ENCODE peak calls at places on chromosomes 11 and 22, in eight cellular contexts. B is epithelial cell of esophagus, Z is DND-41, P is HL-60, M is PC-3, U is astrocyte of the cerebellum, J is cardiac muscle cell, Q is AG04450. L is an unnamed sample.

GRCh38 chr22:31215018-31215535 is 3.0 kb downstream of the LIMK2 start:
- DNase-seq in J (no peak), B (no peak), P (no peak), U (no peak), Q (no peak), Z (no peak), M (no peak), L (no peak)

GRCh38 chr11:34632105-34632780 is 11.3 kb downstream of the EHF start:
- DNase-seq in J (no peak), U (no peak), Z (no peak), Q (no peak), B (no peak), M (peak), P (no peak), L (no peak)

GRCh38 chr22:46583571-46583970 is 36.6 kb upstream of the GRAMD4 start:
- DNase-seq in M (no peak), P (no peak), Z (no peak), J (no peak), Q (no peak), B (no peak), U (no peak), L (no peak)

GRCh38 chr11:129992161-129992944 is 10.3 kb downstream of the PRDM10 start:
- DNase-seq in Z (peak), M (peak), B (peak), Q (no peak), U (no peak), J (peak), P (peak), L (peak)

GRCh38 chr11:1030556-1030955 is 6.0 kb downstream of the MUC6 start:
- DNase-seq in J (no peak), Z (no peak), B (no peak), Q (no peak), M (no peak), P (no peak), U (no peak), L (no peak)

GRCh38 chr11:112962854-112963367 is 1.7 kb downstream of the NCAM1 start:
- DNase-seq in J (peak), P (no peak), U (no peak), B (no peak), Q (no peak), M (no peak), Z (no peak), L (no peak)

GRCh38 chr11:47507016-47507631 is 45.8 kb downstream of the CELF1 start:
- DNase-seq in M (no peak), J (no peak), U (no peak), B (no peak), P (no peak), Q (no peak), Z (no peak), L (no peak)

GRCh38 chr11:118979434-118979833 is 7.9 kb downstream of the FOXR1 start:
- DNase-seq in P (no peak), Q (no peak), M (no peak), B (no peak), Z (no peak), J (no peak), U (no peak), L (no peak)

GRCh38 chr22:23119492-23120414 is 22.0 kb downstream of the RSPH14 start:
- DNase-seq in M (no peak), J (no peak), Q (no peak), Z (peak), U (no peak), B (no peak), P (no peak), L (no peak)

GRCh38 chr11:73962097-73962705 is 11.4 kb downstream of the DNAJB13 start:
- DNase-seq in P (no peak), Z (no peak), U (no peak), B (no peak), M (no peak), J (no peak), Q (no peak), L (no peak)

GRCh38 chr11:2877474-2877873 is 8.1 kb downstream of the CDKN1C start:
- DNase-seq in U (no peak), B (no peak), P (no peak), Z (no peak), Q (no peak), M (no peak), J (no peak), L (no peak)

GRCh38 chr11:17013548-17014320 is 480 bp downstream of the PLEKHA7 start:
- DNase-seq in Z (no peak), B (peak), J (peak), P (no peak), Q (no peak), U (no peak), M (peak), L (no peak)

GRCh38 chr11:95711162-95711944 is 78.2 kb downstream of the FAM76B start:
- DNase-seq in Q (no peak), P (no peak), M (no peak), B (no peak), J (no peak), U (peak), Z (no peak), L (no peak)

GRCh38 chr22:44926491-44927415 is 83.1 kb downstream of the PHF21B start:
- DNase-seq in B (no peak), J (no peak), P (no peak), M (no peak), Z (no peak), U (no peak), Q (no peak), L (no peak)

GRCh38 chr11:35103366-35104194 is 35.4 kb upstream of the CD44 start:
- DNase-seq in Q (no peak), M (no peak), J (no peak), P (no peak), B (peak), U (peak), Z (no peak), L (peak)

GRCh38 chr11:131391161-131391560 is 20.7 kb downstream of the NTM start:
- DNase-seq in B (no peak), J (no peak), Q (no peak), Z (no peak), U (no peak), P (no peak), M (no peak), L (no peak)

GRCh38 chr11:131397666-131398065 is 27.3 kb downstream of the NTM start:
- DNase-seq in U (no peak), Q (no peak), B (no peak), P (no peak), J (no peak), Z (no peak), M (no peak), L (no peak)

GRCh38 chr11:131389582-131389981 is 19.2 kb downstream of the NTM start:
- DNase-seq in U (no peak), Z (no peak), M (no peak), J (no peak), B (peak), Q (no peak), P (no peak), L (peak)

DNA sequence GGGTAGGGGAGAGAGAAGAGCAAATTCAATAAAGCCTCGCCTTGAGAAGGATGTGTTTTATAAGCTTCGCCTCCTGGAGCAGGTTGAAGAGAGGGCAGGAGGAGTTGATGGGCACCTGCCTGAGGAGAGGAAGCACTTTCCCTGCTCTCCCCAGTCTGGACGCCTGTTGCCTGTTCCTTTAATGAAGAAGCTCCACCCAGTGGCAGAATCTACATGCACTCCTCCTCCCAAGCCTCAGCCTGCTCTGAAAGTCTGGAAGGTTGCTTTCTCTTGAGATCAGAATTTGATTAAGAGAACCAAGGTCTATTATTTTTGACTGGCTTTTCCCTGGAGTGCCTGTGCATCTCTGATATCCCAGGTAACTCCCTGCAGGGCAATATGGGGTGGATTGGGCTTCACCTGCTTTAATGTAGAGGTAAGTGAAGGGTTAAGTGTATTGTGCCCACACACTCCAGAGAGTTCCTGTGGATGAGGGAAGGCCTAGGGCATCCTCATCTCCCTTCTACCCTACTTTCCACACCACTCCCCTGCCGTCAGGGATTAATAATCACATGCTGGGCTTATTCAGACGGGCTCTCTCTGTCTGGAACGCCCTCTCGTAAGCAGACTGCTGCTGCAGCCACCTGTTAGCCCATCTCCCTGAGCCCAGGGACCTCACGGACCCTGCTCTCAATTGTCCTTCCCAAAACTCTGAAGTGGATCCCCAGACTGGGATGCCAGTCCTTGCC is 22.3 kb downstream of the NTM start:
- DNase-seq in M (peak), P (no peak), Z (peak), J (peak), Q (no peak), U (no peak), B (peak), L (peak)
- TF ChIP-seq CTCF in M (no peak), P (no peak), Z (peak), J (peak), Q (peak), U (peak), B (peak), L (peak)

GRCh38 chr11:62688481-62688880 is 849 bp downstream of the LRRN4CL start:
- DNase-seq in Q (no peak), M (no peak), U (no peak), J (no peak), B (no peak), Z (no peak), P (no peak), L (no peak)

GRCh38 chr11:62694455-62695167 is 5.3 kb upstream of the LRRN4CL start:
- DNase-seq in J (peak), B (peak), Q (peak), U (peak), Z (peak), M (peak), P (no peak), L (no peak)

GRCh38 chr11:62687508-62688396 is 1.6 kb downstream of the LRRN4CL start:
- DNase-seq in U (no peak), Z (no peak), M (no peak), J (no peak), Q (no peak), B (no peak), P (no peak), L (no peak)

DNA sequence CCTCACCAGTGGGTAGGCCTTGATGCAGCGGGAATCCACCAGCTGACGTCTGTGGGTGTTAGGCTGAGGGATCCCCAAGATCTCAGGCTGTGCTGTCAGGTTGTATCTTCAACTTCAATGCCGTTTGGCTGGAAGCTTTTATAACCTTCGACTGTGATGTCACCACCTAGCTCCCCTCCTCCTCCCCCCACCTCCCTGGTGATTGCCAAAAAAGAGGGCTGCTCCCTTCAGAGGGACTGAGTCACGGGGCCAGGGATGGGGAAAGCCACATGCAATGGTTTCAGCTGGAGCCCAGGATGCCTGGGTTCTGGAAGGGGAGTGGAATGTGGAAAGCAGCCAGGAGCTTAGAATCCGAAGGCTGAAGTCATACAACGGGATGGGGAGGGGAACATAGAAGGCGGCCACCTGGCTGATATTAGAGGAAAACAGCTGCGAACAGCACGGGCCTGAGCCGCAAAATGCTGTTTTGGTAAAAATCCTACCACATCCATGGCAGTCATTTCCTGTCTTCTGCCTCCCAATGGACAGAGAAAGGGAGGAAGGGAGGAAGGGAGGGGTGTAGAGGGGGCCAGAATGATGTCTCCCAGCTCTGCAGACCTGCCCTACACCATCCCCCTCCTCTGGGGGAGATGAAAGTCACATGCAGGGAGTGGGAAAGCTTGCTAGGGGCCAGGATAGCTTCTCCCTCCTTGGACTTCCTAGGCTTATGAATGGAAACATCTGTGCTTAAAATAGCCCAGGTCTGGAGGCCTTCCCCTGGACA is at the start of gene LRRN4CL:
- DNase-seq in U (peak), B (peak), J (peak), Q (peak), M (no peak), P (no peak), Z (no peak), L (no peak)
- H3K4me3 ChIP-seq in U (no peak), B (no peak), J (no peak), Q (peak), M (no peak), P (no peak), Z (no peak), L (no peak)

DNA sequence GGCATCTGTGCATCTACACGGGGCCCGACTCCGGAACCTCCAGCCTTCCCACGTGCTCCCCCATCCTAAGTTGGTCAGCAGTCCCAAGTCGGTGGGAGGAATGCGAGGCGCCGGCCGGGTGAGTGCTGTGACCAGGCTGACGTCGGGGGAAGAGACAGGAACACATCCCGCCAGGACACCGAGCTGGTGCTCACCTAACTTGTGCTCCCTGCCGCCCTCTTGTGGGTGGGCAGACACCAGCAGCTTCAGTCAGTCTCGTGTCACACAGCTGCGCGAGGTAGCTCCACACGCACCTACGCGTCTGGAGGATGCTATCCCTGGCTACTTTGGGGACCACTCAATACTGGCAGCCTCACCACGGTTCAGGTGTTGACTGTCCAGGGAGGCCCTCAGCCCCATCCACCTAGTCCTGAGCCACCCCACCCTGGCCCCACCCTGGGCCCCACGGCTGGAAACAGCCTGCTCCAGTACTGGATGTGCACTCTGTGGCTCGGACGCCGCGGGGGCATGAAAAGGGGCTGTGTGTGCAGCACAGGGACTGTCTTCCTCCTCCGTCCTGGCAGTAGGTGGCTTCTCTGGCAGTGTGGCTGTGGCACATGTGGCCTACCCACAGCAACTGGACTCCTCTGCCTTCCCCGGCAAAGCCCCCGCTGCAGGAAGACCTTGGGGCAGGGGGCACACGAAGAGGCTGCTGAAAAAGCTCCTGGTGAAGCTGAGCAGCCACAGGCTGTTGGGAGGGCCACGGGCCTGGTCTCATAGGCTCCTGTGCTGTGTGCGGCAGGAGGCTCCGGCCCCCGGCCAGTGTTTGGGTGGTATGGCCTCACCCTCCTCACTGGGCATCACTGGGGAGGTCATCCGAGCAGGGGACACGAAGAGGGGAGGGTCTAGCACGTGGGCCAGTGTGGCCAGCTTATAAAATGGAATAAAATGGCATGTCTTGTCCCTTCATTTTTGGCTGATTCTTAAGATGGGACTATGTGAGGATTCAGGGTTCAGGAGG is 11.2 kb upstream of the BID start:
- DNase-seq in B (peak), Q (no peak), M (peak), P (no peak), Z (peak), U (no peak), J (no peak), L (no peak)
- TF ChIP-seq CTCF in B (peak), Q (peak), M (peak), P (peak), Z (peak), U (peak), J (peak), L (peak)

DNA sequence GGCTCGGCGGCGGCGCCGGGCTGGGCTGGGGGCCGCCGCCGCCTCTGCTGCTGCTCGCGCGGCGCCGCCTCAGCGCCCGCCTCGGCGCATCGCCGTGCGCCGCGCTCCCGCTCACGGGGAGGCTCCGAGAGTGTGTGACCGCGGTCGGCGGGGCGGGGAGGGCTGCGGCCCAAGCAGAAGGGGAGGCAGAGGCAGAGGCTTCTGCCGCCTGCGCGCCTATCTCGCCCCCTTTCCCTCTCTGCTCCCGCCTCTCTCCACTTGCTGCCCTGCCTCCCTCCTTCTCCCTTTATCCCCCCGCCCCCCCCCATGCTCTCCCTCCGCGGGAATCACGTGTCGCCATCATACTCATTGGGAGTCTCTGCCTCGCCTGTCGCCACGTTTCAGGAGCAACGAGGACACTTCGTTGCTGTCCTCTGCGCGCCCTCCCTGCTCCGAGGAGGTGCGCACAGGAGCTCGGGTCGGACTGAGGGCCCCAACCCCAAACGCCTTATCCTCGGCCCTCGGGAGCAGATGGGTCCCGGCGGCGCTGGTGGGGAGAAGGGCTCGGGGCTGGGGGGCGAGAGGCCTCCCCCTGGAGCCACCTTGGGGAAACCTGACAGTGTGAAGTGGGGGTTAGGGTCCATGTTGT is at the start of gene GUCY1A2:
- DNase-seq in Z (no peak), Q (no peak), U (no peak), P (no peak), M (no peak), J (peak), B (no peak), L (no peak)
- H3K4me3 ChIP-seq in Z (no peak), Q (peak), U (peak), P (peak), M (peak), J (peak), B (peak), L (peak)

DNA sequence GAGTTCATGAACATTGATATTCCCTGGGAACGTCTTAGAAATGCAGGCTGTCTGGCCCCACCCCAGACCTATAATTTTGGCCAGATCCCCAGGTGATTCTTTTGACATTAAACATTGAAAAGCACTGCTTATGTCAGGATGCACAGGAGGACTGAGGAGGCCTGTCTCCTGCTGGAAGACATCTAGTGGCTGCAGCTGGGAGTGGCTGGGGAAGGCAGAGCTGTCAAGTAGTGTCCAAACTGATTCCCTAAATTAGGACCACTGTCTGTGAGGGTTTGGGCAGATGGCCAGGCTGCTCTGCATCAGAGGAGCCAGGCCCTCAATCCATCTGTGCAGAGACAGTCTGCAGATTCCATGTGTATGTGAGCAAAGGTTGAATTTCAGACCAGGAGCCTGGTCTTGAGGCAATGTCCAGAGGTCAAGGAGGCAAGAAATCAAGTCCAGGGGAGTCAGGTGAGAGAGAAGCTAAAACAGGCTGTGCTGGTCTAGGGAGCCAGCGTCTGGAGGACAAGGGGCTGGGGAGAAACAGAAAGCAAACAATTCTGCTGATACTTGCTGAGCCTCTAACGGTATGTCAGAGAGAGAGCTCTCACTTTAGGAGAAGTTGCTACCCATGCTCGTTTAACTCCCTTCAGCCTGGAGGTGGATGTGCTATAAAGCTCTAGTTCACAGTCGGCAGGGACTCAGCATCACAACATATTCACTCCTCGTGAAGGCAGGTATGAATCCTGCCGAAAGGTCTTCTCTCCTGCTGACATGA is 15.3 kb upstream of the SYTL2 start:
- DNase-seq in B (peak), Z (no peak), U (no peak), P (no peak), J (peak), Q (no peak), M (peak), L (no peak)
- TF ChIP-seq CTCF in B (peak), Z (peak), U (peak), P (no peak), J (peak), Q (peak), M (peak), L (peak)

L was measured in retinal pigment epithelial cell.